ENCODE peak calls at places on chromosomes 6 and 20, in ten cellular contexts. N, Z, I, P, U, K, D, G, H and A are unnamed samples.
A peak's percentile ranks its signal among the peaks of the same experiment; 100 is the strongest.

GRCh38 chr20:59573837-59574236 is 30.5 kb upstream of the PHACTR3 start:
- DNase-seq in G (no peak), K (no peak), P (no peak), U (no peak), N (no peak), H (no peak), Z (no peak), I (no peak), D (no peak), A (no peak)

GRCh38 chr6:116971959-116972358 is 94.9 kb downstream of the RFX6 start:
- DNase-seq in P (peak; percentile 31), Z (peak; percentile 10), K (peak; percentile 28), G (no peak), N (peak; percentile 56), I (peak; percentile 47), H (peak; percentile 14), D (no peak), U (no peak), A (no peak)

GRCh38 chr20:62979876-62980373 is 26.8 kb downstream of the BHLHE23 start:
- DNase-seq in U (no peak), G (no peak), D (no peak), I (no peak), K (no peak), H (no peak), Z (no peak), N (no peak), P (no peak), A (no peak)

GRCh38 chr6:154621611-154622010 is 111.1 kb upstream of the CNKSR3 start:
- DNase-seq in G (no peak), D (no peak), P (no peak), Z (no peak), N (no peak), H (no peak), I (no peak), K (no peak), U (no peak), A (no peak)

GRCh38 chr6:155188707-155189496 is 74.9 kb upstream of the CLDN20 start:
- DNase-seq in Z (no peak), G (no peak), D (no peak), K (peak; percentile 98), I (peak; percentile 98), H (no peak), N (peak; percentile 37), U (no peak), P (peak; percentile 100), A (no peak)

GRCh38 chr6:26270121-26270861 is 94.7 kb upstream of the BTN3A2 start:
- DNase-seq in I (no peak), G (no peak), H (no peak), K (no peak), N (no peak), P (no peak), U (no peak), Z (no peak), D (no peak), A (no peak)

GRCh38 chr20:12925214-12925755 is 83.5 kb upstream of the SPTLC3 start:
- DNase-seq in N (peak; percentile 92), G (peak; percentile 30), H (peak; percentile 68), Z (peak; percentile 38), P (peak; percentile 85), D (no peak), U (peak; percentile 25), I (peak; percentile 88), K (peak; percentile 85), A (no peak)

GRCh38 chr20:1280421-1281102 is 14.5 kb downstream of the SNPH start:
- DNase-seq in D (no peak), N (peak; percentile 15), U (no peak), K (no peak), G (no peak), H (no peak), P (peak; percentile 11), Z (no peak), I (no peak), A (no peak)

GRCh38 chr6:159169557-159170332 is 545 bp downstream of the FNDC1 start:
- DNase-seq in N (peak; percentile 26), G (no peak), I (peak; percentile 31), D (peak; percentile 5), Z (peak; percentile 20), P (peak; percentile 14), H (peak; percentile 64), K (peak; percentile 13), U (no peak), A (peak; percentile 55)

GRCh38 chr6:11847515-11848244 is 69.1 kb upstream of the ADTRP start:
- DNase-seq in N (no peak), D (no peak), U (no peak), P (peak; percentile 41), I (peak; percentile 80), H (no peak), Z (no peak), K (peak; percentile 48), G (no peak), A (no peak)

GRCh38 chr20:22617160-22617559 is 32.8 kb upstream of the FOXA2 start:
- DNase-seq in H (no peak), G (no peak), K (no peak), U (no peak), P (no peak), Z (no peak), I (no peak), N (peak; percentile 45), D (no peak), A (no peak)

GRCh38 chr6:93964296-93964695 is 544.9 kb upstream of the EPHA7 start:
- DNase-seq in Z (no peak), H (no peak), K (no peak), D (no peak), N (no peak), P (no peak), I (no peak), U (no peak), G (no peak), A (no peak)

GRCh38 chr6:89501239-89501638 is 68.3 kb downstream of the ANKRD6 start:
- DNase-seq in Z (no peak), G (no peak), N (no peak), K (no peak), H (no peak), D (no peak), U (no peak), P (no peak), I (peak; percentile 7), A (no peak)

GRCh38 chr6:137660296-137660731 is 166.1 kb upstream of the OLIG3 start:
- DNase-seq in G (no peak), P (no peak), N (no peak), H (no peak), I (no peak), Z (no peak), D (no peak), U (no peak), K (no peak), A (no peak)

GRCh38 chr6:123030292-123030691 is 34.3 kb downstream of the CLVS2 start:
- DNase-seq in K (no peak), Z (no peak), G (no peak), N (no peak), U (no peak), I (no peak), P (no peak), D (no peak), H (no peak), A (no peak)

GRCh38 chr6:39048481-39049399 is at the start of gene GLP1R:
- DNase-seq in U (no peak), N (no peak), G (no peak), H (peak; percentile 61), I (no peak), D (no peak), Z (no peak), K (no peak), P (no peak), A (peak; percentile 36)

GRCh38 chr6:21742238-21742660 is 148.7 kb downstream of the SOX4 start:
- DNase-seq in N (peak; percentile 66), K (peak; percentile 91), H (no peak), Z (no peak), U (no peak), I (peak; percentile 96), D (no peak), P (peak; percentile 98), G (no peak), A (no peak)

GRCh38 chr6:139416146-139416545 is 41.7 kb upstream of the CITED2 start:
- DNase-seq in Z (no peak), H (no peak), I (no peak), D (no peak), P (peak; percentile 68), N (no peak), K (no peak), U (no peak), G (no peak), A (no peak)

GRCh38 chr6:29676981-29677601 is 3.9 kb downstream of the ZFP57 start:
- DNase-seq in H (no peak), D (no peak), Z (no peak), P (no peak), G (no peak), I (peak; percentile 49), U (no peak), K (no peak), N (peak; percentile 90), A (no peak)

GRCh38 chr6:70337379-70338073 is 34.6 kb upstream of the COL9A1 start:
- DNase-seq in N (peak; percentile 24), Z (no peak), I (peak; percentile 3), K (no peak), H (no peak), U (no peak), D (no peak), P (no peak), G (no peak), A (no peak)

GRCh38 chr6:7979831-7980230 is 69.2 kb upstream of the TXNDC5 start:
- DNase-seq in P (no peak), D (no peak), I (no peak), G (no peak), K (peak; percentile 53), Z (no peak), N (no peak), U (no peak), H (no peak), A (no peak)

GRCh38 chr6:129882510-129883023 is 21.5 kb upstream of the TMEM244 start:
- DNase-seq in N (no peak), G (no peak), H (no peak), P (no peak), Z (peak; percentile 8), D (no peak), I (no peak), U (no peak), K (no peak), A (no peak)

GRCh38 chr6:3227363-3228045 is at the start of gene TUBB2B:
- DNase-seq in H (peak; percentile 91), N (no peak), K (no peak), P (peak; percentile 37), D (no peak), I (peak; percentile 63), U (peak; percentile 61), G (no peak), Z (peak; percentile 14), A (peak; percentile 82)

GRCh38 chr20:22248052-22248667 is 336.2 kb downstream of the FOXA2 start:
- DNase-seq in N (no peak), Z (no peak), U (no peak), P (no peak), K (no peak), G (no peak), I (peak; percentile 1), H (peak; percentile 49), D (no peak), A (no peak)

GRCh38 chr6:36130672-36131516 is 581 bp downstream of the MAPK13 start:
- DNase-seq in N (peak; percentile 70), H (peak; percentile 43), Z (peak; percentile 76), P (no peak), K (peak; percentile 24), D (peak; percentile 54), U (no peak), I (peak; percentile 18), G (peak; percentile 21), A (peak; percentile 47)